ENCODE peak calls at places on chromosomes 12 and 14, in eight cellular contexts. M is hepatic stellate cell; X is CD8-positive, alpha-beta T cell; D is stimulated activated CD4-positive, alpha-beta T cell treated with anti-CD3 and anti-CD28 coated beads, Interleukin-4, amount 100 ng/mL, for 1 hour; Z is occipital lobe; C is C1 segment of cervical spinal cord; W is kidney epithelial cell; J is amniotic stem cell. Y is an unnamed sample.
A peak's percentile ranks its signal among the peaks of the same experiment; 100 is the strongest.

GRCh38 chr14:98130691-98131090 is 1141.3 kb downstream of the BCL11B start:
- DNase-seq in M (no peak), X (no peak), D (no peak), Z (no peak), C (no peak), W (no peak), J (no peak), Y (no peak)

GRCh38 chr12:104677441-104678089 is 220.8 kb downstream of the CHST11 start:
- DNase-seq in M (no peak), X (no peak), D (no peak), Z (no peak), C (no peak), W (no peak), J (no peak), Y (no peak)

GRCh38 chr14:39060818-39061437 is 42.1 kb downstream of the SEC23A start:
- DNase-seq in M (no peak), X (no peak), D (no peak), Z (no peak), C (no peak), W (no peak), J (no peak), Y (no peak)

GRCh38 chr12:87928046-87928445 is 101.2 kb downstream of the C12orf50 start:
- DNase-seq in M (no peak), X (no peak), D (no peak), Z (no peak), C (no peak), W (no peak), J (no peak), Y (no peak)

GRCh38 chr14:49550284-49551184 is 35.6 kb downstream of the RPS29 start:
- DNase-seq in M (peak; percentile 29), X (no peak), D (no peak), Z (no peak), C (no peak), W (no peak), J (no peak), Y (no peak)

GRCh38 chr12:77724367-77724957 is 106.2 kb upstream of the NAV3 start:
- DNase-seq in M (no peak), X (no peak), D (no peak), Z (no peak), C (no peak), W (no peak), J (no peak), Y (peak; percentile 74)

GRCh38 chr14:73796881-73797539 is 54.6 kb upstream of the PTGR2 start:
- DNase-seq in M (no peak), X (no peak), D (no peak), Z (no peak), C (no peak), W (no peak), J (no peak), Y (no peak)

GRCh38 chr14:82595466-82595865 is 1061.8 kb upstream of the SEL1L start:
- DNase-seq in M (no peak), X (no peak), D (no peak), Z (no peak), C (no peak), W (no peak), J (no peak), Y (no peak)

GRCh38 chr14:96574633-96575191 is 72.5 kb downstream of the PAPOLA start:
- DNase-seq in M (peak; percentile 12), X (no peak), D (no peak), Z (no peak), C (no peak), W (no peak), J (no peak), Y (no peak)

GRCh38 chr14:76697246-76697645 is 64.0 kb upstream of the VASH1 start:
- DNase-seq in M (no peak), X (no peak), D (no peak), Z (no peak), C (no peak), W (no peak), J (no peak), Y (no peak)

GRCh38 chr12:39102474-39103209 is 197.3 kb upstream of the CPNE8 start:
- DNase-seq in M (no peak), X (no peak), D (no peak), Z (no peak), C (no peak), W (peak; percentile 2), J (no peak), Y (no peak)

GRCh38 chr14:74974364-74975058 is 19.1 kb upstream of the PGF start:
- DNase-seq in M (no peak), X (no peak), D (no peak), Z (no peak), C (no peak), W (no peak), J (no peak), Y (no peak)

GRCh38 chr14:98947911-98948595 is 323.9 kb downstream of the BCL11B start:
- DNase-seq in M (no peak), X (no peak), D (no peak), Z (no peak), C (no peak), W (no peak), J (no peak), Y (no peak)

GRCh38 chr14:92154283-92154942 is 32.6 kb downstream of the CPSF2 start:
- DNase-seq in M (no peak), X (no peak), D (no peak), Z (no peak), C (no peak), W (no peak), J (no peak), Y (no peak)

GRCh38 chr12:2283910-2284309 is 231.1 kb downstream of the CACNA1C start:
- DNase-seq in M (peak; percentile 49), X (no peak), D (no peak), Z (no peak), C (no peak), W (no peak), J (no peak), Y (no peak)

GRCh38 chr12:112524676-112525425 is 106.1 kb downstream of the PTPN11 start:
- DNase-seq in M (no peak), X (no peak), D (no peak), Z (no peak), C (no peak), W (peak; percentile 43), J (no peak), Y (no peak)

GRCh38 chr14:61111145-61112130 is 130.4 kb downstream of the SLC38A6 start:
- DNase-seq in M (no peak), X (no peak), D (no peak), Z (no peak), C (no peak), W (no peak), J (no peak), Y (no peak)

GRCh38 chr12:115451151-115451784 is 767.3 kb upstream of the TBX3 start:
- DNase-seq in M (no peak), X (no peak), D (no peak), Z (no peak), C (no peak), W (no peak), J (no peak), Y (no peak)

GRCh38 chr14:75310295-75311059 is 31.8 kb downstream of the FOS start:
- DNase-seq in M (peak; percentile 81), X (no peak), D (no peak), Z (peak; percentile 40), C (peak; percentile 57), W (no peak), J (peak; percentile 42), Y (no peak)

GRCh38 chr14:66603945-66604344 is 96.0 kb downstream of the GPHN start:
- DNase-seq in M (no peak), X (no peak), D (no peak), Z (no peak), C (no peak), W (no peak), J (no peak), Y (no peak)

GRCh38 chr14:61547186-61548121 is 147.9 kb upstream of the HIF1A start:
- DNase-seq in M (no peak), X (no peak), D (no peak), Z (no peak), C (no peak), W (no peak), J (no peak), Y (no peak)

GRCh38 chr14:32779845-32780244 is 158.8 kb upstream of the NPAS3 start:
- DNase-seq in M (no peak), X (no peak), D (no peak), Z (no peak), C (no peak), W (no peak), J (no peak), Y (no peak)

GRCh38 chr12:117850048-117850447 is 118.7 kb downstream of the KSR2 start:
- DNase-seq in M (peak; percentile 57), X (no peak), D (no peak), Z (no peak), C (no peak), W (no peak), J (no peak), Y (no peak)

GRCh38 chr14:100679707-100680438 is 46.8 kb upstream of the DLK1 start:
- DNase-seq in M (peak; percentile 38), X (no peak), D (no peak), Z (no peak), C (no peak), W (peak; percentile 45), J (peak; percentile 65), Y (no peak)

GRCh38 chr12:130988261-130989175 is 34.8 kb downstream of the ADGRD1 start:
- DNase-seq in M (no peak), X (no peak), D (no peak), Z (no peak), C (no peak), W (no peak), J (no peak), Y (no peak)

GRCh38 chr14:54788701-54789100 is 113.9 kb downstream of the GCH1 start:
- DNase-seq in M (no peak), X (no peak), D (no peak), Z (no peak), C (no peak), W (no peak), J (no peak), Y (no peak)

GRCh38 chr12:117134059-117134458 is 34.8 kb upstream of the TESC start:
- DNase-seq in M (no peak), X (peak; percentile 62), D (peak; percentile 37), Z (peak; percentile 36), C (no peak), W (no peak), J (no peak), Y (no peak)